ENCODE peak calls at places on chromosomes 13 and 19, in eight cellular contexts. L is uterus, V is WERI-Rb-1, P is heart right ventricle, J is thoracic aorta, Y is adrenal gland, G is pancreas, S is fibroblast of lung. F is an unnamed sample. For H3K9me3, the result is how much of the 10 kb centered on the place peaks cover.

GRCh38 chr13:87130401-87130800 is 540.8 kb upstream of the SLITRK5 start:
- DNase-seq in L (no peak), V (no peak), P (no peak), J (no peak), Y (no peak), G (no peak), S (no peak), F (no peak)

GRCh38 chr13:107020393-107020792 is 452.5 kb upstream of the ARGLU1 start:
- DNase-seq in L (no peak), V (no peak), P (no peak), J (no peak), Y (no peak), G (no peak), S (no peak), F (no peak)

GRCh38 chr19:18176367-18177310 is 3.0 kb downstream of the IFI30 start:
- DNase-seq in L (no peak), V (no peak), P (no peak), J (no peak), Y (no peak), G (no peak), S (no peak), F (no peak)

GRCh38 chr19:11299946-11300810 is 4.2 kb downstream of the TSPAN16 start:
- DNase-seq in L (no peak), V (no peak), P (no peak), J (no peak), Y (no peak), G (no peak), S (no peak), F (no peak)

GRCh38 chr13:41224113-41225110 is 30.0 kb upstream of the KBTBD7 start:
- DNase-seq in L (no peak), V (no peak), P (no peak), J (no peak), Y (no peak), G (no peak), S (peak), F (no peak)

GRCh38 chr13:99227909-99228688 is 27.4 kb downstream of the UBAC2 start:
- DNase-seq in L (no peak), V (no peak), P (no peak), J (no peak), Y (no peak), G (no peak), S (no peak), F (no peak)

GRCh38 chr13:54373211-54373610 is 1344.6 kb downstream of the OLFM4 start:
- DNase-seq in L (no peak), V (no peak), P (no peak), J (no peak), Y (no peak), G (no peak), S (no peak), F (no peak)

GRCh38 chr13:92805766-92806165 is 420.8 kb upstream of the GPC6 start:
- DNase-seq in L (no peak), V (no peak), P (no peak), J (no peak), Y (no peak), G (no peak), S (no peak), F (no peak)

GRCh38 chr19:6970478-6970877 is 50.8 kb downstream of the MBD3L2B start:
- DNase-seq in L (no peak), V (no peak), P (no peak), J (no peak), Y (no peak), G (no peak), S (no peak), F (peak)

GRCh38 chr13:51912091-51912490 is 50.3 kb downstream of the CCDC70 start:
- DNase-seq in L (no peak), V (no peak), P (no peak), J (no peak), Y (no peak), G (no peak), S (no peak), F (no peak)

GRCh38 chr13:111338841-111339240 is 18.4 kb downstream of the TEX29 start:
- DNase-seq in L (no peak), V (no peak), P (peak), J (no peak), Y (no peak), G (no peak), S (no peak), F (no peak)

DNA sequence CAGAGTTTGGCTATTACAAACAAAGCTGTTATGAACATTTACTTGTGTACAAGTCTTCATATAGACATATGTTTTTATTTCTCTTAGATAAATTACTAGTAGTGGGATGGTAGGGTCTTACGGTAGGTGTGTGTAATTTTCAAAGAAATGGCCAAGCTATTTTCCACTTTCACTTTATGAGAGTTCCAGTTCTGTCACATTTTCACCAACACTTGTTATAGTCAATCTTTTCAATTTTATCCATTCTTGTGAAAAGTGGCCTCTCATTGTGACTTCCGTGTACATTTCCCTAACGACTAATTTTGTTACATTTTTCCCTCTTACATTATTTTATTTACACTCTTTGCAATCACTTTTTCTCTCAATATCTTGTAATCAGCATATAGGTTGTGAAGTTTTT is 18.3 kb downstream of the MBD3L1 start:
- DNase-seq in L (no peak), V (no peak), P (no peak), J (no peak), Y (no peak), G (no peak), S (no peak), F (no peak)
- H3K9me3 ChIP-seq in L (under half), V (under half), P (under half), J (under half), Y (under half), G (under half), S (under half), F (under half)

GRCh38 chr19:23437901-23438300 is 42.6 kb upstream of the ZNF91 start:
- DNase-seq in L (no peak), V (peak), P (no peak), J (no peak), Y (no peak), G (no peak), S (no peak), F (no peak)
- H3K9me3 ChIP-seq in L (under half), V (under half), P (under half), J (under half), Y (under half), G (under half), S (under half), F (under half)

GRCh38 chr13:19169496-19169895 is 12.1 kb downstream of the TUBA3C start:
- DNase-seq in L (no peak), V (no peak), P (no peak), J (no peak), Y (no peak), G (no peak), S (no peak), F (no peak)
- H3K9me3 ChIP-seq in L (under half), V (under half), P (under half), J (under half), Y (under half), G (under half), S (under half), F (under half)

GRCh38 chr19:56699552-56699951 is 28.0 kb upstream of the ZNF835 start:
- DNase-seq in L (no peak), V (no peak), P (no peak), J (no peak), Y (no peak), G (no peak), S (no peak), F (no peak)
- H3K9me3 ChIP-seq in L (under half), V (under half), P (under half), J (under half), Y (under half), G (under half), S (under half), F (under half)

GRCh38 chr19:23439623-23440022 is 44.4 kb upstream of the ZNF91 start:
- DNase-seq in L (no peak), V (peak), P (no peak), J (no peak), Y (no peak), G (no peak), S (no peak), F (peak)
- H3K9me3 ChIP-seq in L (under half), V (under half), P (under half), J (under half), Y (under half), G (under half), S (under half), F (under half)

GRCh38 chr13:113851826-113852535 is 11.9 kb downstream of the GAS6 start:
- DNase-seq in L (peak), V (peak), P (peak), J (no peak), Y (peak), G (peak), S (no peak), F (no peak)

GRCh38 chr13:113850722-113851479 is 13.0 kb downstream of the GAS6 start:
- DNase-seq in L (no peak), V (no peak), P (no peak), J (no peak), Y (no peak), G (no peak), S (no peak), F (no peak)

GRCh38 chr13:113849981-113850721 is 13.7 kb downstream of the GAS6 start:
- DNase-seq in L (peak), V (no peak), P (peak), J (no peak), Y (peak), G (no peak), S (no peak), F (no peak)

GRCh38 chr13:113852536-113853517 is 11.0 kb downstream of the GAS6 start:
- DNase-seq in L (peak), V (peak), P (peak), J (no peak), Y (peak), G (peak), S (no peak), F (no peak)

DNA sequence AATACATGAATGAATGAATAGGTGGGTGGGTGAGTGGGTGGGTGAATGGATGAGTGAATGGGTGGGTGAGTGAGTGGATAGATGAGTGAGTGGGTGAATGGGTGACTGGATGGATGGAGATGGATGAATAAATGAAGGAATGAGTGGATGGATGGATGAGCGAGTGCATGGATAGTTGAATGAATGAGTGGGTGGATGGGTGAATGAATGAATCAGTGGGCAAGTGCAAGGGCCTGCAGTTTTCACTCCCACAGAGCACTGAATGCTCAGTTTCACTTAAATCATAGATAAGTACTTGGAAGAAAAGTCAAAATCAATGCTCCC is 12.4 kb downstream of the GAS6 start:
- DNase-seq in L (no peak), V (no peak), P (no peak), J (no peak), Y (peak), G (no peak), S (no peak), F (no peak)
- H3K9me3 ChIP-seq in L (under half), V (under half), P (under half), J (under half), Y (under half), G (under half), S (under half), F (under half)

DNA sequence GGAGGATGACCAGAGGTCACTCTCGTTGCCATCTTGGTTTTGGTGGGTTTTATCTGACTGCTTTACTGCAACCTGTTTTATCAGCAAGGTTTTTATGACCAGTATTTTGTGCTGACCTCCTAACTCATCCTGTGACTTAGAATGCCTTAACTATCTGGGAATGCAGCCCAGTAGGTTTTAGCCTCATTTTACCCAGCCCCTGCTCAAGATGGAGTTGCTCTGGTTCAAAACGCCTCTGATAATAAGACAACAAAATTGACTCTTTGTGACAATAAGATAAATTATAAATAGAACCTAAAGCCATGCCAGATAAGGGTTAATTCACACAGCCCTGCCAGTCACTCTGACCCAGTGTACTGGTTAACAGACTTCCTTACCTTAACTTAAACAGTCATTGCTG is 267.7 kb upstream of the MAB21L1 start:
- DNase-seq in L (no peak), V (no peak), P (no peak), J (no peak), Y (no peak), G (no peak), S (no peak), F (no peak)
- H3K9me3 ChIP-seq in L (under half), V (under half), P (under half), J (under half), Y (under half), G (under half), S (under half), F (under half)

GRCh38 chr13:19058566-19058965 is 123.1 kb downstream of the TUBA3C start:
- DNase-seq in L (no peak), V (no peak), P (no peak), J (no peak), Y (no peak), G (no peak), S (no peak), F (no peak)

GRCh38 chr13:19062019-19062646 is 119.5 kb downstream of the TUBA3C start:
- DNase-seq in L (no peak), V (no peak), P (no peak), J (no peak), Y (no peak), G (no peak), S (no peak), F (no peak)

GRCh38 chr13:19059016-19059780 is 122.4 kb downstream of the TUBA3C start:
- DNase-seq in L (no peak), V (no peak), P (no peak), J (no peak), Y (no peak), G (no peak), S (no peak), F (no peak)

GRCh38 chr13:19061278-19061677 is 120.3 kb downstream of the TUBA3C start:
- DNase-seq in L (no peak), V (no peak), P (no peak), J (no peak), Y (no peak), G (no peak), S (no peak), F (no peak)

DNA sequence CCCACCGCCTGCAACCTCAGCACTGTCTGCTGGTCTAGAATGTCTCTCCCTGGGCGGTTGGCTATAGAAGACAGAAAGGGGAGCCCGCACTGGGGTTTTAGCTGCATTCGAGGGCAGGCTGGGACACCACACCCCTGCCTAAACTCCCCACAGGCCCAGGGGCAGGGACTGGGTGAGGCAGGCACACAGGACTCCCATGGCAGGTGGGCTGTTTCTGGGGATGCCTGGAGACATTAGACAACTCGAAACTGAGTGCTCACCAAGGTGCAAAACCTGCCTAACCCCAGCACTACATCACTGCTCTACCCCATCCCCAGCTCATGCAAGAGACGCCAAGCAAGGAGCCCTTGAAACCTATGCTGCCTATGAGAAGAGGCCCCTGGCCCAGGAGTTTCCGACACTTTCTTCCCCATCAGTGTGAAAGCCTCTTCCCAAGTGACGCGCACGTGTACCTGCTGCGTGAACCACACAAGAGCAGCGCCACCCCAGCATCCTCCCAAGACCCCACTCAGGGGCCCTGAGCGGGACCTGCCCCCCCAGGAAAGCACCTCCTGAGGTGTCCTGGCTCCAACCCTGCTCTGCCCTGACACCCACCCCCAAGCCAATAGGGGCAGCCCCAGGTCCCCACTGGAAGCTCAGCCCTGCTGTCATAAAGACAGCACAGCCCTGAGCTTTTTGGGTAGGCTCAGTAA is 121.2 kb downstream of the TUBA3C start:
- DNase-seq in L (no peak), V (no peak), P (no peak), J (no peak), Y (no peak), G (no peak), S (no peak), F (no peak)
- H3K9me3 ChIP-seq in L (under half), V (under half), P (under half), J (under half), Y (under half), G (under half), S (under half), F (under half)

GRCh38 chr19:1489463-1489971 is 633 bp downstream of the PCSK4 start:
- DNase-seq in L (no peak), V (no peak), P (no peak), J (no peak), Y (no peak), G (peak), S (no peak), F (peak)

GRCh38 chr19:1490020-1490310 is 185 bp downstream of the PCSK4 start:
- DNase-seq in L (no peak), V (no peak), P (no peak), J (no peak), Y (no peak), G (no peak), S (no peak), F (no peak)

GRCh38 chr19:1486720-1487575 is 3.2 kb downstream of the PCSK4 start:
- DNase-seq in L (no peak), V (no peak), P (no peak), J (no peak), Y (no peak), G (no peak), S (no peak), F (no peak)

GRCh38 chr19:1487576-1488281 is 2.4 kb downstream of the PCSK4 start:
- DNase-seq in L (no peak), V (no peak), P (no peak), J (no peak), Y (no peak), G (no peak), S (no peak), F (no peak)

GRCh38 chr19:1488282-1488601 is 1.9 kb downstream of the PCSK4 start:
- DNase-seq in L (no peak), V (no peak), P (no peak), J (no peak), Y (no peak), G (no peak), S (no peak), F (no peak)
- H3K9me3 ChIP-seq in L (under half), V (under half), P (under half), J (under half), Y (under half), G (under half), S (under half), F (under half)

F was measured in SJCRH30.